ENCODE peak calls at places on chromosomes 16 and 17, in four cellular contexts. W is IMR-90, M is memory B cell, Z is posterior vena cava. T is an unnamed sample.

GRCh38 chr17:73770115-73770848 is 126.0 kb upstream of the SDK2 start:
- DNase-seq in W (peak), M (no peak), Z (peak), T (no peak)

GRCh38 chr16:89660146-89660545 is 2.5 kb downstream of the SPATA33 start:
- DNase-seq in W (no peak), M (no peak), Z (no peak), T (no peak)

GRCh38 chr16:49876716-49877129 is 20.8 kb upstream of the ZNF423 start:
- DNase-seq in W (no peak), M (no peak), Z (peak), T (peak)

GRCh38 chr16:61564741-61565140 is 471.5 kb downstream of the CDH8 start:
- DNase-seq in W (no peak), M (no peak), Z (no peak), T (no peak)

GRCh38 chr17:7095642-7096041 is 15.6 kb upstream of the CLEC10A start:
- DNase-seq in W (no peak), M (peak), Z (no peak), T (no peak)

GRCh38 chr16:62408760-62409159 is 372.5 kb upstream of the CDH8 start:
- DNase-seq in W (no peak), M (no peak), Z (no peak), T (no peak)

GRCh38 chr17:29728490-29728889 is 105.8 kb upstream of the CORO6 start:
- DNase-seq in W (no peak), M (no peak), Z (no peak), T (no peak)

GRCh38 chr17:82246365-82247174 is 17.7 kb downstream of the SLC16A3 start:
- DNase-seq in W (peak), M (no peak), Z (peak), T (no peak)

GRCh38 chr16:81445143-81445922 is 725 bp downstream of the CMIP start:
- DNase-seq in W (peak), M (peak), Z (peak), T (peak)

GRCh38 chr17:1490643-1491405 is 1.7 kb downstream of the MYO1C start:
- DNase-seq in W (no peak), M (peak), Z (peak), T (peak)

GRCh38 chr17:48738803-48739526 is 10.4 kb upstream of the HOXB13 start:
- DNase-seq in W (no peak), M (no peak), Z (no peak), T (no peak)

GRCh38 chr16:65376601-65377000 is 254.7 kb upstream of the CDH11 start:
- DNase-seq in W (no peak), M (no peak), Z (no peak), T (no peak)

GRCh38 chr17:62741290-62741689 is 66.8 kb downstream of the MARCHF10 start:
- DNase-seq in W (no peak), M (no peak), Z (no peak), T (no peak)

GRCh38 chr17:33967608-33968349 is 287.3 kb upstream of the CCL2 start:
- DNase-seq in W (no peak), M (no peak), Z (no peak), T (no peak)

GRCh38 chr16:68235882-68236803 is at the start of gene ESRP2:
- DNase-seq in W (no peak), M (peak), Z (peak), T (peak)

GRCh38 chr16:11121909-11122692 is 133.9 kb downstream of the SOCS1 start:
- DNase-seq in W (no peak), M (no peak), Z (no peak), T (no peak)

GRCh38 chr17:28118362-28118761 is 75.9 kb downstream of the NLK start:
- DNase-seq in W (no peak), M (no peak), Z (no peak), T (no peak)

GRCh38 chr17:16287563-16288027 is 65.7 kb downstream of the CENPV start:
- DNase-seq in W (peak), M (no peak), Z (no peak), T (no peak)

GRCh38 chr16:5070431-5071186 is 1.0 kb upstream of the ALG1 start:
- DNase-seq in W (no peak), M (no peak), Z (peak), T (no peak)

GRCh38 chr17:58513913-58514794 is at the start of gene MTMR4:
- DNase-seq in W (peak), M (peak), Z (peak), T (peak)

GRCh38 chr16:31706318-31706717 is 167.3 kb upstream of the ZNF267 start:
- DNase-seq in W (no peak), M (no peak), Z (no peak), T (no peak)

GRCh38 chr16:20675488-20676267 is 21.8 kb downstream of the ACSM1 start:
- DNase-seq in W (no peak), M (peak), Z (no peak), T (no peak)

GRCh38 chr16:51151435-51151950 is 423 bp upstream of the SALL1 start:
- DNase-seq in W (peak), M (no peak), Z (no peak), T (no peak)